ENCODE peak calls at places on chromosomes 5 and 9, in seven cellular contexts. One of them, this sample, is unnamed.

GRCh38 chr5:72065751-72066255 is 41.5 kb upstream of the MAP1B start:
- DNase-seq in mucosa of gallbladder: no peak
- DNase-seq in endothelial cell: peak
- DNase-seq in SHP77: peak
- DNase-seq in SJSA1: peak
- DNase-seq in C1 segment of cervical spinal cord: no peak
- DNase-seq in dorsolateral prefrontal cortex: peak
- DNase-seq in this sample: no peak

GRCh38 chr5:139765409-139766217 is 30.0 kb upstream of the PSD2 start:
- DNase-seq in C1 segment of cervical spinal cord: peak
- DNase-seq in mucosa of gallbladder: peak
- DNase-seq in endothelial cell: peak
- DNase-seq in dorsolateral prefrontal cortex: peak
- DNase-seq in SHP77: peak
- DNase-seq in SJSA1: peak
- DNase-seq in this sample: peak

GRCh38 chr9:80871596-80871995 is 817.8 kb downstream of the TLE1 start:
- DNase-seq in SJSA1: no peak
- DNase-seq in mucosa of gallbladder: no peak
- DNase-seq in dorsolateral prefrontal cortex: no peak
- DNase-seq in C1 segment of cervical spinal cord: no peak
- DNase-seq in SHP77: no peak
- DNase-seq in endothelial cell: no peak
- DNase-seq in this sample: no peak

GRCh38 chr9:89466451-89467277 is 31.2 kb downstream of the SEMA4D start:
- DNase-seq in C1 segment of cervical spinal cord: no peak
- DNase-seq in SJSA1: no peak
- DNase-seq in endothelial cell: no peak
- DNase-seq in dorsolateral prefrontal cortex: no peak
- DNase-seq in mucosa of gallbladder: no peak
- DNase-seq in SHP77: no peak
- DNase-seq in this sample: no peak

GRCh38 chr5:57302643-57303042 is 128.8 kb downstream of the GPBP1 start:
- DNase-seq in C1 segment of cervical spinal cord: no peak
- DNase-seq in SJSA1: peak
- DNase-seq in dorsolateral prefrontal cortex: no peak
- DNase-seq in mucosa of gallbladder: no peak
- DNase-seq in endothelial cell: no peak
- DNase-seq in SHP77: no peak
- DNase-seq in this sample: no peak

GRCh38 chr5:68093455-68094159 is 121.9 kb upstream of the PIK3R1 start:
- DNase-seq in C1 segment of cervical spinal cord: no peak
- DNase-seq in dorsolateral prefrontal cortex: no peak
- DNase-seq in SHP77: no peak
- DNase-seq in SJSA1: no peak
- DNase-seq in endothelial cell: no peak
- DNase-seq in mucosa of gallbladder: no peak
- DNase-seq in this sample: no peak

GRCh38 chr9:135978650-135979461 is 17.7 kb upstream of the UBAC1 start:
- DNase-seq in SHP77: no peak
- DNase-seq in endothelial cell: no peak
- DNase-seq in C1 segment of cervical spinal cord: peak
- DNase-seq in SJSA1: no peak
- DNase-seq in dorsolateral prefrontal cortex: no peak
- DNase-seq in mucosa of gallbladder: no peak
- DNase-seq in this sample: no peak

GRCh38 chr5:4700082-4700481 is 440.0 kb upstream of the ADAMTS16 start:
- DNase-seq in SHP77: peak
- DNase-seq in endothelial cell: peak
- DNase-seq in SJSA1: peak
- DNase-seq in mucosa of gallbladder: no peak
- DNase-seq in dorsolateral prefrontal cortex: peak
- DNase-seq in C1 segment of cervical spinal cord: no peak
- DNase-seq in this sample: no peak

GRCh38 chr9:27303219-27303618 is 6.3 kb upstream of the EQTN start:
- DNase-seq in mucosa of gallbladder: no peak
- DNase-seq in SHP77: no peak
- DNase-seq in dorsolateral prefrontal cortex: no peak
- DNase-seq in endothelial cell: no peak
- DNase-seq in C1 segment of cervical spinal cord: no peak
- DNase-seq in SJSA1: peak
- DNase-seq in this sample: no peak

GRCh38 chr5:76441890-76442673 is 39.0 kb downstream of the IQGAP2 start:
- DNase-seq in endothelial cell: no peak
- DNase-seq in C1 segment of cervical spinal cord: no peak
- DNase-seq in mucosa of gallbladder: no peak
- DNase-seq in dorsolateral prefrontal cortex: no peak
- DNase-seq in SJSA1: no peak
- DNase-seq in SHP77: no peak
- DNase-seq in this sample: no peak

GRCh38 chr9:127417130-127418036 is 6.8 kb upstream of the ZNF79 start:
- DNase-seq in endothelial cell: no peak
- DNase-seq in C1 segment of cervical spinal cord: no peak
- DNase-seq in SJSA1: peak
- DNase-seq in dorsolateral prefrontal cortex: no peak
- DNase-seq in mucosa of gallbladder: no peak
- DNase-seq in SHP77: no peak
- DNase-seq in this sample: peak

GRCh38 chr5:84381501-84382362 is 2.9 kb downstream of the EDIL3 start:
- DNase-seq in SHP77: peak
- DNase-seq in endothelial cell: no peak
- DNase-seq in C1 segment of cervical spinal cord: no peak
- DNase-seq in dorsolateral prefrontal cortex: peak
- DNase-seq in mucosa of gallbladder: peak
- DNase-seq in SJSA1: no peak
- DNase-seq in this sample: no peak

GRCh38 chr5:103461223-103461622 is 101.4 kb downstream of the NUDT12 start:
- DNase-seq in C1 segment of cervical spinal cord: no peak
- DNase-seq in SJSA1: peak
- DNase-seq in mucosa of gallbladder: no peak
- DNase-seq in SHP77: no peak
- DNase-seq in dorsolateral prefrontal cortex: no peak
- DNase-seq in endothelial cell: no peak
- DNase-seq in this sample: no peak

GRCh38 chr5:177094224-177095087 is 7.7 kb downstream of the FGFR4 start:
- DNase-seq in C1 segment of cervical spinal cord: no peak
- DNase-seq in endothelial cell: no peak
- DNase-seq in SJSA1: no peak
- DNase-seq in SHP77: no peak
- DNase-seq in mucosa of gallbladder: peak
- DNase-seq in dorsolateral prefrontal cortex: no peak
- DNase-seq in this sample: no peak

GRCh38 chr9:91943447-91943846 is 6.6 kb downstream of the ROR2 start:
- DNase-seq in SHP77: no peak
- DNase-seq in SJSA1: no peak
- DNase-seq in C1 segment of cervical spinal cord: no peak
- DNase-seq in endothelial cell: no peak
- DNase-seq in dorsolateral prefrontal cortex: no peak
- DNase-seq in mucosa of gallbladder: no peak
- DNase-seq in this sample: no peak

GRCh38 chr9:133269537-133270357 is 5.3 kb downstream of the ABO start:
- DNase-seq in endothelial cell: no peak
- DNase-seq in SHP77: no peak
- DNase-seq in mucosa of gallbladder: no peak
- DNase-seq in dorsolateral prefrontal cortex: no peak
- DNase-seq in C1 segment of cervical spinal cord: no peak
- DNase-seq in SJSA1: peak
- DNase-seq in this sample: no peak

GRCh38 chr5:171757853-171758535 is 27.6 kb upstream of the SMIM23 start:
- DNase-seq in mucosa of gallbladder: no peak
- DNase-seq in endothelial cell: no peak
- DNase-seq in C1 segment of cervical spinal cord: no peak
- DNase-seq in dorsolateral prefrontal cortex: no peak
- DNase-seq in SJSA1: peak
- DNase-seq in SHP77: no peak
- DNase-seq in this sample: peak

GRCh38 chr9:127457191-127457878 is 6.0 kb downstream of the LRSAM1 start:
- DNase-seq in C1 segment of cervical spinal cord: no peak
- DNase-seq in SJSA1: no peak
- DNase-seq in mucosa of gallbladder: no peak
- DNase-seq in endothelial cell: no peak
- DNase-seq in dorsolateral prefrontal cortex: peak
- DNase-seq in SHP77: no peak
- DNase-seq in this sample: no peak

GRCh38 chr9:129164246-129164930 is 13.7 kb downstream of the IER5L start:
- DNase-seq in mucosa of gallbladder: peak
- DNase-seq in SHP77: no peak
- DNase-seq in dorsolateral prefrontal cortex: no peak
- DNase-seq in SJSA1: no peak
- DNase-seq in endothelial cell: no peak
- DNase-seq in C1 segment of cervical spinal cord: no peak
- DNase-seq in this sample: no peak

GRCh38 chr9:92666912-92667532 is 2.9 kb downstream of the IPPK start:
- DNase-seq in mucosa of gallbladder: no peak
- DNase-seq in dorsolateral prefrontal cortex: no peak
- DNase-seq in endothelial cell: no peak
- DNase-seq in SJSA1: no peak
- DNase-seq in SHP77: no peak
- DNase-seq in C1 segment of cervical spinal cord: no peak
- DNase-seq in this sample: no peak

GRCh38 chr9:119369670-119370366 is 583 bp upstream of the BRINP1 start:
- DNase-seq in SHP77: no peak
- DNase-seq in SJSA1: no peak
- DNase-seq in mucosa of gallbladder: no peak
- DNase-seq in endothelial cell: no peak
- DNase-seq in dorsolateral prefrontal cortex: no peak
- DNase-seq in C1 segment of cervical spinal cord: no peak
- DNase-seq in this sample: no peak

GRCh38 chr9:19050637-19051591 is 1.7 kb downstream of the RRAGA start:
- DNase-seq in endothelial cell: no peak
- DNase-seq in C1 segment of cervical spinal cord: no peak
- DNase-seq in SHP77: peak
- DNase-seq in SJSA1: no peak
- DNase-seq in dorsolateral prefrontal cortex: no peak
- DNase-seq in mucosa of gallbladder: no peak
- DNase-seq in this sample: no peak

GRCh38 chr5:40762716-40763115 is 7.0 kb upstream of the TTC33 start:
- DNase-seq in C1 segment of cervical spinal cord: no peak
- DNase-seq in endothelial cell: no peak
- DNase-seq in SJSA1: no peak
- DNase-seq in dorsolateral prefrontal cortex: no peak
- DNase-seq in mucosa of gallbladder: no peak
- DNase-seq in SHP77: no peak
- DNase-seq in this sample: no peak

GRCh38 chr5:37951946-37952721 is 112.3 kb upstream of the GDNF start:
- DNase-seq in C1 segment of cervical spinal cord: no peak
- DNase-seq in dorsolateral prefrontal cortex: no peak
- DNase-seq in endothelial cell: no peak
- DNase-seq in SHP77: no peak
- DNase-seq in mucosa of gallbladder: no peak
- DNase-seq in SJSA1: no peak
- DNase-seq in this sample: no peak

GRCh38 chr9:130712564-130713285 is 19.1 kb downstream of the EXOSC2 start:
- DNase-seq in C1 segment of cervical spinal cord: peak
- DNase-seq in SHP77: peak
- DNase-seq in dorsolateral prefrontal cortex: peak
- DNase-seq in endothelial cell: peak
- DNase-seq in mucosa of gallbladder: peak
- DNase-seq in SJSA1: peak
- DNase-seq in this sample: peak

GRCh38 chr5:74396913-74397606 is 243.5 kb downstream of the ENC1 start:
- DNase-seq in mucosa of gallbladder: no peak
- DNase-seq in C1 segment of cervical spinal cord: no peak
- DNase-seq in SJSA1: no peak
- DNase-seq in endothelial cell: no peak
- DNase-seq in SHP77: peak
- DNase-seq in dorsolateral prefrontal cortex: no peak
- DNase-seq in this sample: no peak

GRCh38 chr9:6822696-6823095 is 64.9 kb downstream of the KDM4C start:
- DNase-seq in mucosa of gallbladder: no peak
- DNase-seq in endothelial cell: no peak
- DNase-seq in C1 segment of cervical spinal cord: no peak
- DNase-seq in SJSA1: no peak
- DNase-seq in SHP77: no peak
- DNase-seq in dorsolateral prefrontal cortex: no peak
- DNase-seq in this sample: no peak

GRCh38 chr5:178326054-178326715 is 93.6 kb upstream of the PHYKPL start:
- DNase-seq in dorsolateral prefrontal cortex: peak
- DNase-seq in endothelial cell: no peak
- DNase-seq in C1 segment of cervical spinal cord: no peak
- DNase-seq in SHP77: no peak
- DNase-seq in mucosa of gallbladder: peak
- DNase-seq in SJSA1: no peak
- DNase-seq in this sample: no peak

GRCh38 chr9:132005896-132006295 is 73.8 kb downstream of the MED27 start:
- DNase-seq in dorsolateral prefrontal cortex: no peak
- DNase-seq in SHP77: no peak
- DNase-seq in C1 segment of cervical spinal cord: no peak
- DNase-seq in mucosa of gallbladder: no peak
- DNase-seq in endothelial cell: no peak
- DNase-seq in SJSA1: no peak
- DNase-seq in this sample: no peak

GRCh38 chr5:133891390-133891789 is 77.0 kb downstream of the C5orf15 start:
- DNase-seq in SJSA1: no peak
- DNase-seq in endothelial cell: no peak
- DNase-seq in C1 segment of cervical spinal cord: no peak
- DNase-seq in dorsolateral prefrontal cortex: no peak
- DNase-seq in SHP77: no peak
- DNase-seq in mucosa of gallbladder: no peak
- DNase-seq in this sample: no peak

GRCh38 chr5:65329266-65329665 is 152.5 kb downstream of the ADAMTS6 start:
- DNase-seq in endothelial cell: no peak
- DNase-seq in SHP77: no peak
- DNase-seq in C1 segment of cervical spinal cord: no peak
- DNase-seq in dorsolateral prefrontal cortex: no peak
- DNase-seq in SJSA1: no peak
- DNase-seq in mucosa of gallbladder: no peak
- DNase-seq in this sample: no peak

GRCh38 chr5:64074533-64074932 is 91.1 kb upstream of the RNF180 start:
- DNase-seq in endothelial cell: peak
- DNase-seq in SHP77: peak
- DNase-seq in dorsolateral prefrontal cortex: no peak
- DNase-seq in C1 segment of cervical spinal cord: no peak
- DNase-seq in mucosa of gallbladder: peak
- DNase-seq in SJSA1: no peak
- DNase-seq in this sample: no peak

GRCh38 chr5:81830602-81831001 is 79.7 kb upstream of the SSBP2 start:
- DNase-seq in mucosa of gallbladder: no peak
- DNase-seq in SHP77: no peak
- DNase-seq in SJSA1: no peak
- DNase-seq in endothelial cell: no peak
- DNase-seq in C1 segment of cervical spinal cord: no peak
- DNase-seq in dorsolateral prefrontal cortex: no peak
- DNase-seq in this sample: no peak

GRCh38 chr9:33881635-33882034 is 64.7 kb downstream of the UBE2R2 start:
- DNase-seq in SHP77: no peak
- DNase-seq in mucosa of gallbladder: no peak
- DNase-seq in C1 segment of cervical spinal cord: no peak
- DNase-seq in SJSA1: no peak
- DNase-seq in endothelial cell: no peak
- DNase-seq in dorsolateral prefrontal cortex: no peak
- DNase-seq in this sample: no peak

GRCh38 chr9:13443380-13444271 is 164.1 kb upstream of the MPDZ start:
- DNase-seq in endothelial cell: no peak
- DNase-seq in SHP77: no peak
- DNase-seq in SJSA1: no peak
- DNase-seq in dorsolateral prefrontal cortex: peak
- DNase-seq in mucosa of gallbladder: no peak
- DNase-seq in C1 segment of cervical spinal cord: no peak
- DNase-seq in this sample: no peak

This sample was measured in T1000.